ENCODE peak calls at places on chromosomes 6 and 20, in six cellular contexts. S is fibroblast of lung, A is breast epithelium, V is kidney, F is trophoblast cell, C is spleen. T is an unnamed sample.

GRCh38 chr20:62063981-62064787 is 1.5 kb downstream of the TAF4 start:
- DNase-seq in S (no peak), A (peak; percentile 55), V (peak; percentile 85), F (peak; percentile 89), C (peak; percentile 87), T (no peak)

GRCh38 chr20:62448788-62449187 is 21.4 kb upstream of the RBBP8NL start:
- DNase-seq in S (no peak), A (no peak), V (no peak), F (no peak), C (no peak), T (no peak)

GRCh38 chr6:96522469-96523009 is 933 bp downstream of the UFL1 start:
- DNase-seq in S (peak; percentile 32), A (no peak), V (no peak), F (peak; percentile 10), C (no peak), T (no peak)

GRCh38 chr6:158396136-158396535 is 83.9 kb downstream of the TULP4 start:
- DNase-seq in S (no peak), A (no peak), V (no peak), F (no peak), C (no peak), T (no peak)

GRCh38 chr6:100347901-100348550 is 116.7 kb downstream of the SIM1 start:
- DNase-seq in S (peak; percentile 89), A (no peak), V (no peak), F (no peak), C (no peak), T (no peak)

GRCh38 chr6:47161176-47161687 is 119.1 kb upstream of the ADGRF1 start:
- DNase-seq in S (peak; percentile 56), A (no peak), V (no peak), F (peak; percentile 36), C (no peak), T (no peak)

GRCh38 chr20:55054443-55054842 is 579.0 kb downstream of the DOK5 start:
- DNase-seq in S (peak; percentile 78), A (no peak), V (no peak), F (no peak), C (no peak), T (no peak)

GRCh38 chr6:39228111-39228971 is 934 bp downstream of the KCNK5 start:
- DNase-seq in S (no peak), A (no peak), V (no peak), F (peak; percentile 47), C (peak; percentile 74), T (no peak)

GRCh38 chr6:154127638-154128037 is 88.6 kb downstream of the OPRM1 start:
- DNase-seq in S (no peak), A (no peak), V (no peak), F (no peak), C (no peak), T (no peak)

GRCh38 chr20:258963-259362 is 1.4 kb downstream of the DEFB132 start:
- DNase-seq in S (peak; percentile 19), A (no peak), V (no peak), F (no peak), C (no peak), T (no peak)

GRCh38 chr20:58538752-58539151 is 23.6 kb upstream of the APCDD1L start:
- DNase-seq in S (peak; percentile 84), A (no peak), V (no peak), F (no peak), C (no peak), T (no peak)

GRCh38 chr20:20466341-20466879 is 98.5 kb downstream of the INSM1 start:
- DNase-seq in S (peak; percentile 91), A (no peak), V (no peak), F (peak; percentile 45), C (no peak), T (no peak)

GRCh38 chr20:43669332-43669731 is 2.4 kb downstream of the MYBL2 start:
- DNase-seq in S (peak; percentile 73), A (no peak), V (no peak), F (no peak), C (peak; percentile 34), T (no peak)

GRCh38 chr6:38974389-38975133 is 74.0 kb upstream of the GLP1R start:
- DNase-seq in S (peak; percentile 1), A (no peak), V (no peak), F (peak; percentile 18), C (no peak), T (no peak)

GRCh38 chr20:61932711-61933480 is 132.8 kb downstream of the TAF4 start:
- DNase-seq in S (no peak), A (peak; percentile 41), V (peak; percentile 67), F (no peak), C (peak; percentile 55), T (peak; percentile 40)

GRCh38 chr6:157912326-157912725 is 69.3 kb upstream of the SYNJ2 start:
- DNase-seq in S (peak; percentile 96), A (no peak), V (no peak), F (peak; percentile 17), C (no peak), T (peak; percentile 52)

GRCh38 chr20:35174458-35175216 is 2.8 kb downstream of the PROCR start:
- DNase-seq in S (no peak), A (no peak), V (peak; percentile 75), F (peak; percentile 21), C (peak; percentile 65), T (no peak)

GRCh38 chr6:56370591-56371198 is 123.3 kb upstream of the COL21A1 start:
- DNase-seq in S (peak; percentile 97), A (no peak), V (no peak), F (peak; percentile 10), C (no peak), T (peak; percentile 76)

DNA sequence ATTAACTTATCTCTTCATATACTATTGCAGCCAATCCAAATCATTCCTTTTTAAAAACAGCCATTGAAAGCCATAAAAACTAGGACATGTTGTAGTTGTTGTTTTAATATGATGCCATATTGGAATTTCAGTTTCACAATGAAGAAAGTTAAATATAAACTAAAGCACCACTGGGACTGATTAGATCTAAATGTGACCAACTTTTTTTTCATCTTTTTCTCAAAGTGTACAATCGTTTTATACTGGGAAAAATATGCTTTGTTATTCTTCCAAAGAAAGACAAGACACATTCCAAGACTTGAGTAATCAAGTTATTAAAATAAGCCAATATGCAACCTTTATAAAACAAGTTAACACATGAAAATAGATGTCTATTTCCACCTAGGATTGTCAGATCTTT is 68.5 kb downstream of the THEMIS start:
- DNase-seq in S (no peak), A (no peak), V (no peak), F (no peak), C (no peak), T (no peak)
- H3K4me3 ChIP-seq in S (no peak overlapping the region), A (no peak overlapping the region), V (no peak overlapping the region), F (no peak overlapping the region), C (no peak overlapping the region), T (no peak overlapping the region)

GRCh38 chr6:5110246-5110645 is 25.1 kb downstream of the PPP1R3G start:
- DNase-seq in S (no peak), A (no peak), V (no peak), F (no peak), C (no peak), T (no peak)
- H3K9me3 ChIP-seq in S (no peaks in the 10 kb centered on the region), A (no peaks in the 10 kb centered on the region), V (no peaks in the 10 kb centered on the region), F (no peaks in the 10 kb centered on the region), C (no peaks in the 10 kb centered on the region), T (no peaks in the 10 kb centered on the region)

GRCh38 chr6:36752187-36752885 is 54.7 kb downstream of the RAB44 start:
- DNase-seq in S (no peak), A (peak; percentile 61), V (no peak), F (no peak), C (no peak), T (no peak)
- H3K27ac ChIP-seq in S (no peak overlapping the region), A (no peak overlapping the region), V (no peak overlapping the region), F (no peak overlapping the region), C (peak overlapping the region; percentile 13), T (no peak overlapping the region)

DNA sequence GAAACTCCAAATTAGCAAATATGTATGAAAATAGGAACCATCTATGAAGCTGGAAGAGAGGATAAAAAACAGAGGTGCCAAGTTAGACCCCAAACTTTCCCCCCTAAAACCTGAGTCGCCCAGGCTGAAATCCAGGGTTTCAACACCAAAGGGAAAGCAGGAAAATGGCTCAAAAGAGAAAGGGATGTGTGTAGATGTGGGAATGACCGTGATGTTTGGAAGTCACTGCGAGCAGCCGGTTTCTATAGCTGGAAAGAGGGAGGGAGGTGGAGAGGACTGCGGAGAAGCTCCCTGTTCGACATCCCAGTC is 4.5 kb downstream of the RING1 start:
- DNase-seq in S (no peak), A (no peak), V (no peak), F (no peak), C (no peak), T (no peak)
- H3K4me3 ChIP-seq in S (peak overlapping the region; percentile 56), A (peak overlapping the region; percentile 44), V (peak overlapping the region; percentile 59), F (no peak overlapping the region), C (peak overlapping the region; percentile 24), T (peak overlapping the region; percentile 18)

T was measured in SJSA1.